ENCODE peak calls at places on chromosomes 5 and 9, in nine cellular contexts. One of them, this sample, is unnamed. For H3K9me3, the result is how much of the 10 kb centered on the place peaks cover.

GRCh38 chr9:136228107-136228875 is 17.3 kb downstream of the QSOX2 start:
- DNase-seq in H1: no peak
- DNase-seq in H9: no peak
- DNase-seq in NT2/D1: no peak
- DNase-seq in mesenchymal stem cell: peak
- DNase-seq in ovary: no peak
- DNase-seq in mammary epithelial cell: peak
- DNase-seq in GM12878: no peak
- DNase-seq in effector memory CD4-positive, alpha-beta T cell: no peak
- DNase-seq in this sample: no peak

GRCh38 chr5:10595678-10596309 is 31.9 kb downstream of the ANKRD33B start:
- DNase-seq in mesenchymal stem cell: peak
- DNase-seq in H9: no peak
- DNase-seq in ovary: peak
- DNase-seq in mammary epithelial cell: peak
- DNase-seq in NT2/D1: no peak
- DNase-seq in H1: no peak
- DNase-seq in GM12878: no peak
- DNase-seq in effector memory CD4-positive, alpha-beta T cell: no peak
- DNase-seq in this sample: no peak

GRCh38 chr5:149313151-149313841 is 32.0 kb upstream of the GRPEL2 start:
- DNase-seq in mammary epithelial cell: no peak
- DNase-seq in mesenchymal stem cell: no peak
- DNase-seq in effector memory CD4-positive, alpha-beta T cell: no peak
- DNase-seq in H1: no peak
- DNase-seq in H9: no peak
- DNase-seq in ovary: no peak
- DNase-seq in GM12878: no peak
- DNase-seq in NT2/D1: no peak
- DNase-seq in this sample: no peak

GRCh38 chr5:159456722-159457462 is 126.6 kb upstream of the IL12B start:
- DNase-seq in NT2/D1: no peak
- DNase-seq in H9: no peak
- DNase-seq in H1: no peak
- DNase-seq in GM12878: peak
- DNase-seq in ovary: no peak
- DNase-seq in mesenchymal stem cell: peak
- DNase-seq in effector memory CD4-positive, alpha-beta T cell: no peak
- DNase-seq in mammary epithelial cell: peak
- DNase-seq in this sample: no peak

GRCh38 chr9:86947146-86948081 is at the start of gene GAS1:
- DNase-seq in ovary: peak
- DNase-seq in NT2/D1: peak
- DNase-seq in mammary epithelial cell: peak
- DNase-seq in effector memory CD4-positive, alpha-beta T cell: peak
- DNase-seq in H1: peak
- DNase-seq in H9: peak
- DNase-seq in mesenchymal stem cell: peak
- DNase-seq in GM12878: no peak
- DNase-seq in this sample: peak

GRCh38 chr5:14364096-14364495 is 217.5 kb upstream of the OTULINL start:
- DNase-seq in GM12878: no peak
- DNase-seq in NT2/D1: no peak
- DNase-seq in H1: no peak
- DNase-seq in effector memory CD4-positive, alpha-beta T cell: no peak
- DNase-seq in mammary epithelial cell: no peak
- DNase-seq in ovary: no peak
- DNase-seq in H9: no peak
- DNase-seq in mesenchymal stem cell: peak
- DNase-seq in this sample: no peak

GRCh38 chr5:170355601-170356098 is 33.5 kb downstream of the KCNMB1 start:
- DNase-seq in H9: no peak
- DNase-seq in mammary epithelial cell: no peak
- DNase-seq in ovary: no peak
- DNase-seq in effector memory CD4-positive, alpha-beta T cell: no peak
- DNase-seq in NT2/D1: no peak
- DNase-seq in H1: peak
- DNase-seq in mesenchymal stem cell: no peak
- DNase-seq in GM12878: no peak
- DNase-seq in this sample: no peak

GRCh38 chr9:88076286-88077070 is 61.8 kb downstream of the SPATA31C2 start:
- DNase-seq in H1: peak
- DNase-seq in NT2/D1: peak
- DNase-seq in mesenchymal stem cell: peak
- DNase-seq in effector memory CD4-positive, alpha-beta T cell: no peak
- DNase-seq in mammary epithelial cell: peak
- DNase-seq in H9: peak
- DNase-seq in ovary: peak
- DNase-seq in GM12878: no peak
- DNase-seq in this sample: no peak

GRCh38 chr5:17808566-17808965 is 174.3 kb downstream of the TAF11L14 start:
- DNase-seq in mammary epithelial cell: no peak
- DNase-seq in mesenchymal stem cell: no peak
- DNase-seq in effector memory CD4-positive, alpha-beta T cell: no peak
- DNase-seq in H9: no peak
- DNase-seq in NT2/D1: no peak
- DNase-seq in ovary: no peak
- DNase-seq in H1: no peak
- DNase-seq in GM12878: no peak
- DNase-seq in this sample: no peak

GRCh38 chr5:62127098-62127736 is 178.8 kb upstream of the KIF2A start:
- DNase-seq in mammary epithelial cell: no peak
- DNase-seq in H1: no peak
- DNase-seq in effector memory CD4-positive, alpha-beta T cell: no peak
- DNase-seq in mesenchymal stem cell: no peak
- DNase-seq in ovary: no peak
- DNase-seq in H9: no peak
- DNase-seq in NT2/D1: no peak
- DNase-seq in GM12878: no peak
- DNase-seq in this sample: no peak

GRCh38 chr9:79026311-79026710 is 545.5 kb upstream of the TLE4 start:
- DNase-seq in mammary epithelial cell: peak
- DNase-seq in H1: no peak
- DNase-seq in NT2/D1: no peak
- DNase-seq in ovary: no peak
- DNase-seq in GM12878: peak
- DNase-seq in mesenchymal stem cell: no peak
- DNase-seq in effector memory CD4-positive, alpha-beta T cell: no peak
- DNase-seq in H9: peak
- DNase-seq in this sample: no peak

GRCh38 chr9:38082456-38083287 is 13.6 kb upstream of the SHB start:
- DNase-seq in ovary: no peak
- DNase-seq in effector memory CD4-positive, alpha-beta T cell: no peak
- DNase-seq in GM12878: no peak
- DNase-seq in mammary epithelial cell: no peak
- DNase-seq in H9: no peak
- DNase-seq in NT2/D1: no peak
- DNase-seq in mesenchymal stem cell: no peak
- DNase-seq in H1: no peak
- DNase-seq in this sample: no peak

GRCh38 chr5:54758038-54758437 is 227.4 kb downstream of the ESM1 start:
- DNase-seq in ovary: no peak
- DNase-seq in mammary epithelial cell: no peak
- DNase-seq in NT2/D1: no peak
- DNase-seq in H9: no peak
- DNase-seq in H1: no peak
- DNase-seq in mesenchymal stem cell: peak
- DNase-seq in effector memory CD4-positive, alpha-beta T cell: no peak
- DNase-seq in GM12878: no peak
- DNase-seq in this sample: no peak

GRCh38 chr5:151869843-151870242 is 54.8 kb downstream of the GLRA1 start:
- DNase-seq in H1: no peak
- DNase-seq in ovary: no peak
- DNase-seq in mammary epithelial cell: no peak
- DNase-seq in NT2/D1: no peak
- DNase-seq in mesenchymal stem cell: no peak
- DNase-seq in effector memory CD4-positive, alpha-beta T cell: no peak
- DNase-seq in H9: no peak
- DNase-seq in GM12878: no peak
- DNase-seq in this sample: no peak

GRCh38 chr5:53389093-53389492 is 91.3 kb upstream of the FST start:
- DNase-seq in effector memory CD4-positive, alpha-beta T cell: no peak
- DNase-seq in H1: no peak
- DNase-seq in mammary epithelial cell: no peak
- DNase-seq in NT2/D1: no peak
- DNase-seq in mesenchymal stem cell: no peak
- DNase-seq in H9: no peak
- DNase-seq in ovary: no peak
- DNase-seq in GM12878: no peak
- DNase-seq in this sample: no peak

GRCh38 chr5:80181618-80182211 is 74.1 kb downstream of the SERINC5 start:
- DNase-seq in NT2/D1: no peak
- DNase-seq in mammary epithelial cell: peak
- DNase-seq in effector memory CD4-positive, alpha-beta T cell: peak
- DNase-seq in mesenchymal stem cell: no peak
- DNase-seq in H9: no peak
- DNase-seq in ovary: no peak
- DNase-seq in H1: no peak
- DNase-seq in GM12878: no peak
- DNase-seq in this sample: no peak

GRCh38 chr5:178335287-178336030 is 102.9 kb upstream of the PHYKPL start:
- DNase-seq in H1: no peak
- DNase-seq in H9: no peak
- DNase-seq in ovary: no peak
- DNase-seq in mesenchymal stem cell: no peak
- DNase-seq in effector memory CD4-positive, alpha-beta T cell: no peak
- DNase-seq in mammary epithelial cell: no peak
- DNase-seq in NT2/D1: no peak
- DNase-seq in GM12878: no peak
- DNase-seq in this sample: no peak
- H3K9me3 ChIP-seq in H1: under half
- H3K9me3 ChIP-seq in H9: under half
- H3K9me3 ChIP-seq in ovary: under half
- H3K9me3 ChIP-seq in mesenchymal stem cell: under half
- H3K9me3 ChIP-seq in effector memory CD4-positive, alpha-beta T cell: under half
- H3K9me3 ChIP-seq in mammary epithelial cell: under half
- H3K9me3 ChIP-seq in NT2/D1: under half
- H3K9me3 ChIP-seq in GM12878: under half
- H3K9me3 ChIP-seq in this sample: under half

GRCh38 chr5:2143088-2143487 is 260.4 kb upstream of the IRX4 start:
- DNase-seq in GM12878: no peak
- DNase-seq in NT2/D1: no peak
- DNase-seq in H1: no peak
- DNase-seq in mammary epithelial cell: no peak
- DNase-seq in effector memory CD4-positive, alpha-beta T cell: no peak
- DNase-seq in ovary: no peak
- DNase-seq in H9: peak
- DNase-seq in mesenchymal stem cell: no peak
- DNase-seq in this sample: no peak

GRCh38 chr5:2139478-2139877 is 256.8 kb upstream of the IRX4 start:
- DNase-seq in mesenchymal stem cell: no peak
- DNase-seq in H9: peak
- DNase-seq in NT2/D1: no peak
- DNase-seq in GM12878: no peak
- DNase-seq in mammary epithelial cell: no peak
- DNase-seq in H1: no peak
- DNase-seq in ovary: no peak
- DNase-seq in effector memory CD4-positive, alpha-beta T cell: no peak
- DNase-seq in this sample: no peak

GRCh38 chr5:2142456-2142954 is 259.8 kb upstream of the IRX4 start:
- DNase-seq in H9: peak
- DNase-seq in mesenchymal stem cell: no peak
- DNase-seq in effector memory CD4-positive, alpha-beta T cell: no peak
- DNase-seq in mammary epithelial cell: no peak
- DNase-seq in H1: no peak
- DNase-seq in NT2/D1: no peak
- DNase-seq in GM12878: no peak
- DNase-seq in ovary: no peak
- DNase-seq in this sample: no peak

GRCh38 chr5:2140501-2140900 is 257.8 kb upstream of the IRX4 start:
- DNase-seq in GM12878: no peak
- DNase-seq in effector memory CD4-positive, alpha-beta T cell: no peak
- DNase-seq in H1: no peak
- DNase-seq in mesenchymal stem cell: no peak
- DNase-seq in mammary epithelial cell: no peak
- DNase-seq in H9: peak
- DNase-seq in NT2/D1: no peak
- DNase-seq in ovary: no peak
- DNase-seq in this sample: no peak

GRCh38 chr5:2141254-2142000 is 258.7 kb upstream of the IRX4 start:
- DNase-seq in mesenchymal stem cell: no peak
- DNase-seq in ovary: no peak
- DNase-seq in effector memory CD4-positive, alpha-beta T cell: no peak
- DNase-seq in mammary epithelial cell: no peak
- DNase-seq in NT2/D1: no peak
- DNase-seq in GM12878: no peak
- DNase-seq in H9: peak
- DNase-seq in H1: no peak
- DNase-seq in this sample: no peak
- H3K9me3 ChIP-seq in mesenchymal stem cell: under half
- H3K9me3 ChIP-seq in ovary: under half
- H3K9me3 ChIP-seq in effector memory CD4-positive, alpha-beta T cell: under half
- H3K9me3 ChIP-seq in mammary epithelial cell: under half
- H3K9me3 ChIP-seq in NT2/D1: under half
- H3K9me3 ChIP-seq in GM12878: under half
- H3K9me3 ChIP-seq in H9: under half
- H3K9me3 ChIP-seq in H1: under half
- H3K9me3 ChIP-seq in this sample: under half

GRCh38 chr5:145375521-145375920 is 459.6 kb downstream of the PRELID2 start:
- DNase-seq in ovary: no peak
- DNase-seq in GM12878: no peak
- DNase-seq in H9: no peak
- DNase-seq in mesenchymal stem cell: no peak
- DNase-seq in effector memory CD4-positive, alpha-beta T cell: no peak
- DNase-seq in H1: no peak
- DNase-seq in NT2/D1: no peak
- DNase-seq in mammary epithelial cell: no peak
- DNase-seq in this sample: no peak
- H3K9me3 ChIP-seq in ovary: under half
- H3K9me3 ChIP-seq in GM12878: under half
- H3K9me3 ChIP-seq in H9: under half
- H3K9me3 ChIP-seq in mesenchymal stem cell: half or more
- H3K9me3 ChIP-seq in effector memory CD4-positive, alpha-beta T cell: under half
- H3K9me3 ChIP-seq in H1: under half
- H3K9me3 ChIP-seq in NT2/D1: under half
- H3K9me3 ChIP-seq in mammary epithelial cell: under half
- H3K9me3 ChIP-seq in this sample: under half

GRCh38 chr5:141245250-141245717 is at the start of gene PCDHB15:
- DNase-seq in H9: peak
- DNase-seq in mammary epithelial cell: peak
- DNase-seq in NT2/D1: no peak
- DNase-seq in H1: peak
- DNase-seq in effector memory CD4-positive, alpha-beta T cell: peak
- DNase-seq in GM12878: no peak
- DNase-seq in mesenchymal stem cell: peak
- DNase-seq in ovary: peak
- DNase-seq in this sample: no peak

GRCh38 chr5:141236516-141237313 is 8.5 kb upstream of the PCDHB15 start:
- DNase-seq in mesenchymal stem cell: no peak
- DNase-seq in ovary: no peak
- DNase-seq in mammary epithelial cell: no peak
- DNase-seq in effector memory CD4-positive, alpha-beta T cell: no peak
- DNase-seq in H1: no peak
- DNase-seq in GM12878: no peak
- DNase-seq in H9: no peak
- DNase-seq in NT2/D1: no peak
- DNase-seq in this sample: no peak

GRCh38 chr5:141241496-141241895 is 3.7 kb upstream of the PCDHB15 start:
- DNase-seq in mammary epithelial cell: no peak
- DNase-seq in NT2/D1: no peak
- DNase-seq in H1: no peak
- DNase-seq in GM12878: no peak
- DNase-seq in H9: no peak
- DNase-seq in effector memory CD4-positive, alpha-beta T cell: no peak
- DNase-seq in mesenchymal stem cell: no peak
- DNase-seq in ovary: no peak
- DNase-seq in this sample: no peak
- H3K9me3 ChIP-seq in mammary epithelial cell: under half
- H3K9me3 ChIP-seq in NT2/D1: under half
- H3K9me3 ChIP-seq in H1: under half
- H3K9me3 ChIP-seq in GM12878: under half
- H3K9me3 ChIP-seq in H9: under half
- H3K9me3 ChIP-seq in effector memory CD4-positive, alpha-beta T cell: under half
- H3K9me3 ChIP-seq in mesenchymal stem cell: half or more
- H3K9me3 ChIP-seq in ovary: under half
- H3K9me3 ChIP-seq in this sample: under half